ENCODE peak calls at places on chromosomes 13 and 19, in four cellular contexts. One of them, this sample, is unnamed.

GRCh38 chr13:100608906-100609305 is 20.3 kb upstream of the GGACT start:
- DNase-seq in brain microvascular endothelial cell: peak
- DNase-seq in coronary artery: no peak
- DNase-seq in psoas muscle: no peak
- DNase-seq in this sample: no peak

GRCh38 chr13:38862443-38862842 is 128.2 kb downstream of the STOML3 start:
- DNase-seq in brain microvascular endothelial cell: no peak
- DNase-seq in coronary artery: no peak
- DNase-seq in psoas muscle: no peak
- DNase-seq in this sample: no peak

GRCh38 chr19:17847538-17848366 is at the start of gene JAK3:
- DNase-seq in brain microvascular endothelial cell: peak
- DNase-seq in coronary artery: no peak
- DNase-seq in psoas muscle: no peak
- DNase-seq in this sample: peak

GRCh38 chr13:79522583-79522982 is 41.6 kb downstream of the NDFIP2 start:
- DNase-seq in brain microvascular endothelial cell: peak
- DNase-seq in coronary artery: no peak
- DNase-seq in psoas muscle: no peak
- DNase-seq in this sample: no peak

GRCh38 chr19:8084152-8084551 is 31.6 kb downstream of the CCL25 start:
- DNase-seq in brain microvascular endothelial cell: no peak
- DNase-seq in coronary artery: no peak
- DNase-seq in psoas muscle: no peak
- DNase-seq in this sample: no peak

GRCh38 chr19:7497292-7497691 is 8.5 kb upstream of the PEX11G start:
- DNase-seq in brain microvascular endothelial cell: no peak
- DNase-seq in coronary artery: no peak
- DNase-seq in psoas muscle: no peak
- DNase-seq in this sample: no peak

GRCh38 chr19:30923096-30923495 is 426.1 kb downstream of the TSHZ3 start:
- DNase-seq in brain microvascular endothelial cell: no peak
- DNase-seq in coronary artery: no peak
- DNase-seq in psoas muscle: no peak
- DNase-seq in this sample: no peak

GRCh38 chr19:4803736-4804695 is 12.5 kb downstream of the FEM1A start:
- DNase-seq in brain microvascular endothelial cell: peak
- DNase-seq in coronary artery: no peak
- DNase-seq in psoas muscle: peak
- DNase-seq in this sample: peak

GRCh38 chr19:45114116-45114515 is 21.1 kb downstream of the PPP1R37 start:
- DNase-seq in brain microvascular endothelial cell: no peak
- DNase-seq in coronary artery: no peak
- DNase-seq in psoas muscle: no peak
- DNase-seq in this sample: no peak

GRCh38 chr13:113333076-113333475 is 30.9 kb downstream of the GRTP1 start:
- DNase-seq in brain microvascular endothelial cell: no peak
- DNase-seq in coronary artery: no peak
- DNase-seq in psoas muscle: peak
- DNase-seq in this sample: no peak

GRCh38 chr19:53467138-53467502 is 413 bp upstream of the ZNF813 start:
- DNase-seq in brain microvascular endothelial cell: no peak
- DNase-seq in coronary artery: peak
- DNase-seq in psoas muscle: no peak
- DNase-seq in this sample: no peak

GRCh38 chr19:51181913-51182419 is 39.9 kb downstream of the SIGLEC7 start:
- DNase-seq in brain microvascular endothelial cell: no peak
- DNase-seq in coronary artery: no peak
- DNase-seq in psoas muscle: no peak
- DNase-seq in this sample: no peak

GRCh38 chr19:29285878-29286277 is 72.9 kb upstream of the UQCRFS1 start:
- DNase-seq in brain microvascular endothelial cell: no peak
- DNase-seq in coronary artery: no peak
- DNase-seq in psoas muscle: no peak
- DNase-seq in this sample: no peak

GRCh38 chr19:39154626-39155100 is 29.1 kb downstream of the PAK4 start:
- DNase-seq in brain microvascular endothelial cell: no peak
- DNase-seq in coronary artery: no peak
- DNase-seq in psoas muscle: no peak
- DNase-seq in this sample: no peak

GRCh38 chr19:39156230-39156890 is 30.8 kb downstream of the PAK4 start:
- DNase-seq in brain microvascular endothelial cell: peak
- DNase-seq in coronary artery: no peak
- DNase-seq in psoas muscle: no peak
- DNase-seq in this sample: no peak

GRCh38 chr19:39155741-39156140 is 30.2 kb downstream of the PAK4 start:
- DNase-seq in brain microvascular endothelial cell: no peak
- DNase-seq in coronary artery: no peak
- DNase-seq in psoas muscle: no peak
- DNase-seq in this sample: no peak

GRCh38 chr19:39154084-39154625 is 28.6 kb downstream of the PAK4 start:
- DNase-seq in brain microvascular endothelial cell: no peak
- DNase-seq in coronary artery: no peak
- DNase-seq in psoas muscle: no peak
- DNase-seq in this sample: no peak

GRCh38 chr19:39155114-39155700 is 29.6 kb downstream of the PAK4 start:
- DNase-seq in brain microvascular endothelial cell: no peak
- DNase-seq in coronary artery: no peak
- DNase-seq in psoas muscle: no peak
- DNase-seq in this sample: no peak
- H3K27ac ChIP-seq in brain microvascular endothelial cell: no peak
- H3K27ac ChIP-seq in coronary artery: no peak
- H3K27ac ChIP-seq in psoas muscle: no peak
- H3K27ac ChIP-seq in this sample: no peak

DNA sequence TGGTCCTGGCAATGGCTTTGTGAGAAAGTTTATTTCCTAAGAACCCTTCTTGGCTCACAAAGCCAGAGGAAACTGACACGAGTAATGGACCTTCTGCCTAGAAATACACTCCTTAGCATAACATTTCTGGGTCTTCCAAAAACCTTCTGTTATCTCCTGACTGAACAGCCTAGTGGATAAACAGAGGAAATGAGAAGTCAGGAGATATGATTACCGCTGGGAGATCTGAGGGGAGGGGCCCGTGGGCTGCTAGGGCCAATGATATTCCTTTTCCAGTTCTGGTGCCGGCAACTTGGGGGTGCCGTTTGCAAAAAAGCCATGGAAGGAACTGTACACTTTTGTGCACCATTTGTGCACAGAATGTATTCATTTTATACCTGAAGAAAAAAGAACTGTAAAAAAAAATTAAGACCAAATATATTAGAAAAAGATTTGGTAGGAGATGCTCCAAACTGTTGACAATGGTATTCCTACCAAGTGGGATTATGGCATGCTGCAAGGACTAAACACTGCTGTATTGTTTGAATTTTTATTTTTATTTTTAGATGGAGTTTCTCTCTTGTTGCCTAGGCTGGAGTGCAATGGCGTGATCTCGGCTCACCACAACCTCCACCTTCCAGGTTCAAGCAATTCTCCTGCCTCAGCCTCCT is 4.7 kb upstream of the SPC24 start:
- DNase-seq in brain microvascular endothelial cell: no peak
- DNase-seq in coronary artery: no peak
- DNase-seq in psoas muscle: no peak
- DNase-seq in this sample: no peak
- TF ChIP-seq CTCF in brain microvascular endothelial cell: no peak
- TF ChIP-seq CTCF in coronary artery: no peak
- TF ChIP-seq CTCF in psoas muscle: no peak
- TF ChIP-seq CTCF in this sample: no peak

GRCh38 chr19:47227347-47228167 is 3.4 kb downstream of the BBC3 start:
- DNase-seq in brain microvascular endothelial cell: peak
- DNase-seq in coronary artery: peak
- DNase-seq in psoas muscle: peak
- DNase-seq in this sample: peak

GRCh38 chr19:47226426-47227346 is 4.3 kb downstream of the BBC3 start:
- DNase-seq in brain microvascular endothelial cell: no peak
- DNase-seq in coronary artery: peak
- DNase-seq in psoas muscle: peak
- DNase-seq in this sample: no peak

GRCh38 chr19:47228937-47229673 is 1.9 kb downstream of the BBC3 start:
- DNase-seq in brain microvascular endothelial cell: peak
- DNase-seq in coronary artery: no peak
- DNase-seq in psoas muscle: no peak
- DNase-seq in this sample: peak

GRCh38 chr19:47229674-47230121 is 1.3 kb downstream of the BBC3 start:
- DNase-seq in brain microvascular endothelial cell: no peak
- DNase-seq in coronary artery: no peak
- DNase-seq in psoas muscle: no peak
- DNase-seq in this sample: no peak

GRCh38 chr19:47228168-47228936 is 2.6 kb downstream of the BBC3 start:
- DNase-seq in brain microvascular endothelial cell: no peak
- DNase-seq in coronary artery: no peak
- DNase-seq in psoas muscle: peak
- DNase-seq in this sample: no peak
- H3K4me3 ChIP-seq in brain microvascular endothelial cell: peak
- H3K4me3 ChIP-seq in coronary artery: peak
- H3K4me3 ChIP-seq in psoas muscle: peak
- H3K4me3 ChIP-seq in this sample: peak

GRCh38 chr13:40197936-40198335 is 468.5 kb downstream of the FOXO1 start:
- DNase-seq in brain microvascular endothelial cell: no peak
- DNase-seq in coronary artery: no peak
- DNase-seq in psoas muscle: no peak
- DNase-seq in this sample: no peak
- H3K27ac ChIP-seq in brain microvascular endothelial cell: no peak
- H3K27ac ChIP-seq in coronary artery: no peak
- H3K27ac ChIP-seq in psoas muscle: no peak
- H3K27ac ChIP-seq in this sample: no peak

DNA sequence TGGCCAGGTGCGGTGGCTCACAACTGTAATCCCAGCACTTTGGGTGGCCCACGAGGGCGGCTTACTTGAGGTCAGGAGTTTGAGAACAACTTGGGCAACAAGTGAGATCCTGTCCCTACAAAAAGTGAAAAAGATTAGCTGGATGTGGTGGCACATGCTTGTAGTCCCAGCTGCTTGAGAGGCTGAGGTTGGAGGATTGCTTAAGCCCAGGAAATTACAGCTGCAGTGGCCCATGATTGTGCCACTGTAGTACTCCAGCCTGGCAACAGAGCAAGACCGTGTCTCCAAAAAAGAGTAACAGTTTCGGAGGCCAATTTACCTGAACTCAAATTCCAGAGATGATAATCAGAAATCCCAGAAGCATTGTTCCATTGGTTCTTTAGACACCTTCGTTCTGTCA is 4.4 kb downstream of the ZNF473 start:
- DNase-seq in brain microvascular endothelial cell: no peak
- DNase-seq in coronary artery: no peak
- DNase-seq in psoas muscle: no peak
- DNase-seq in this sample: no peak
- TF ChIP-seq CTCF in brain microvascular endothelial cell: no peak
- TF ChIP-seq CTCF in coronary artery: no peak
- TF ChIP-seq CTCF in psoas muscle: no peak
- TF ChIP-seq CTCF in this sample: no peak

GRCh38 chr13:99230991-99231390 is 27.2 kb downstream of the GPR18 start:
- DNase-seq in brain microvascular endothelial cell: no peak
- DNase-seq in coronary artery: no peak
- DNase-seq in psoas muscle: no peak
- DNase-seq in this sample: no peak
- H3K4me3 ChIP-seq in brain microvascular endothelial cell: no peak
- H3K4me3 ChIP-seq in coronary artery: no peak
- H3K4me3 ChIP-seq in psoas muscle: no peak
- H3K4me3 ChIP-seq in this sample: no peak

GRCh38 chr13:26020536-26021290 is 31.1 kb downstream of the SHISA2 start:
- DNase-seq in brain microvascular endothelial cell: no peak
- DNase-seq in coronary artery: no peak
- DNase-seq in psoas muscle: no peak
- DNase-seq in this sample: no peak

GRCh38 chr13:26019241-26019640 is 32.6 kb downstream of the SHISA2 start:
- DNase-seq in brain microvascular endothelial cell: no peak
- DNase-seq in coronary artery: no peak
- DNase-seq in psoas muscle: no peak
- DNase-seq in this sample: no peak

GRCh38 chr13:26017932-26018690 is 33.7 kb downstream of the SHISA2 start:
- DNase-seq in brain microvascular endothelial cell: peak
- DNase-seq in coronary artery: no peak
- DNase-seq in psoas muscle: no peak
- DNase-seq in this sample: no peak

GRCh38 chr13:26021516-26021915 is 30.3 kb downstream of the SHISA2 start:
- DNase-seq in brain microvascular endothelial cell: no peak
- DNase-seq in coronary artery: no peak
- DNase-seq in psoas muscle: no peak
- DNase-seq in this sample: no peak

GRCh38 chr13:26019881-26020535 is 31.8 kb downstream of the SHISA2 start:
- DNase-seq in brain microvascular endothelial cell: peak
- DNase-seq in coronary artery: no peak
- DNase-seq in psoas muscle: no peak
- DNase-seq in this sample: no peak
- H3K27ac ChIP-seq in brain microvascular endothelial cell: peak
- H3K27ac ChIP-seq in coronary artery: no peak
- H3K27ac ChIP-seq in psoas muscle: peak
- H3K27ac ChIP-seq in this sample: no peak